ENCODE peak calls at places on chromosomes 3 and 15, in six cellular contexts. One of them, this sample, is unnamed.

GRCh38 chr3:12875857-12876451 is 34.6 kb upstream of the RPL32 start:
- DNase-seq in A549: no peak
- DNase-seq in K562: peak
- DNase-seq in endothelial cell of umbilical vein: peak
- DNase-seq in GM12878: no peak
- DNase-seq in HepG2: no peak
- DNase-seq in this sample: no peak

GRCh38 chr3:170606675-170607074 is 20.8 kb upstream of the SLC7A14 start:
- DNase-seq in A549: no peak
- DNase-seq in K562: no peak
- DNase-seq in endothelial cell of umbilical vein: no peak
- DNase-seq in GM12878: no peak
- DNase-seq in HepG2: no peak
- DNase-seq in this sample: no peak

GRCh38 chr15:68765602-68766368 is 54.9 kb downstream of the ANP32A start:
- DNase-seq in A549: no peak
- DNase-seq in K562: no peak
- DNase-seq in endothelial cell of umbilical vein: peak
- DNase-seq in GM12878: no peak
- DNase-seq in HepG2: no peak
- DNase-seq in this sample: no peak

GRCh38 chr3:149340310-149340933 is 7.0 kb upstream of the TM4SF18 start:
- DNase-seq in A549: peak
- DNase-seq in K562: no peak
- DNase-seq in endothelial cell of umbilical vein: peak
- DNase-seq in GM12878: no peak
- DNase-seq in HepG2: peak
- DNase-seq in this sample: no peak

GRCh38 chr3:115885621-115886020 is 262.3 kb downstream of the GAP43 start:
- DNase-seq in A549: no peak
- DNase-seq in K562: no peak
- DNase-seq in endothelial cell of umbilical vein: no peak
- DNase-seq in GM12878: no peak
- DNase-seq in HepG2: no peak
- DNase-seq in this sample: peak

GRCh38 chr3:112497897-112498548 is 1.2 kb downstream of the BTLA start:
- DNase-seq in A549: no peak
- DNase-seq in K562: no peak
- DNase-seq in endothelial cell of umbilical vein: no peak
- DNase-seq in GM12878: no peak
- DNase-seq in HepG2: no peak
- DNase-seq in this sample: no peak

GRCh38 chr3:128112406-128112968 is 11.1 kb downstream of the RUVBL1 start:
- DNase-seq in A549: peak
- DNase-seq in K562: no peak
- DNase-seq in endothelial cell of umbilical vein: peak
- DNase-seq in GM12878: peak
- DNase-seq in HepG2: no peak
- DNase-seq in this sample: no peak

GRCh38 chr3:41199866-41200668 is 762 bp downstream of the CTNNB1 start:
- DNase-seq in A549: no peak
- DNase-seq in K562: peak
- DNase-seq in endothelial cell of umbilical vein: peak
- DNase-seq in GM12878: no peak
- DNase-seq in HepG2: no peak
- DNase-seq in this sample: peak

GRCh38 chr3:12706504-12707253 is 42.8 kb upstream of the RAF1 start:
- DNase-seq in A549: peak
- DNase-seq in K562: peak
- DNase-seq in endothelial cell of umbilical vein: peak
- DNase-seq in GM12878: peak
- DNase-seq in HepG2: peak
- DNase-seq in this sample: peak

GRCh38 chr15:33864360-33865075 is 103.8 kb upstream of the CHRM5 start:
- DNase-seq in A549: no peak
- DNase-seq in K562: no peak
- DNase-seq in endothelial cell of umbilical vein: no peak
- DNase-seq in GM12878: no peak
- DNase-seq in HepG2: no peak
- DNase-seq in this sample: no peak

GRCh38 chr15:60390931-60391501 is 6.8 kb downstream of the ANXA2 start:
- DNase-seq in A549: peak
- DNase-seq in K562: no peak
- DNase-seq in endothelial cell of umbilical vein: peak
- DNase-seq in GM12878: no peak
- DNase-seq in HepG2: peak
- DNase-seq in this sample: peak

GRCh38 chr15:33068007-33068441 is 126.5 kb downstream of the FMN1 start:
- DNase-seq in A549: peak
- DNase-seq in K562: no peak
- DNase-seq in endothelial cell of umbilical vein: no peak
- DNase-seq in GM12878: no peak
- DNase-seq in HepG2: peak
- DNase-seq in this sample: peak

GRCh38 chr3:136955813-136956212 is 2.0 kb upstream of the IL20RB start:
- DNase-seq in A549: peak
- DNase-seq in K562: no peak
- DNase-seq in endothelial cell of umbilical vein: peak
- DNase-seq in GM12878: no peak
- DNase-seq in HepG2: peak
- DNase-seq in this sample: no peak

DNA sequence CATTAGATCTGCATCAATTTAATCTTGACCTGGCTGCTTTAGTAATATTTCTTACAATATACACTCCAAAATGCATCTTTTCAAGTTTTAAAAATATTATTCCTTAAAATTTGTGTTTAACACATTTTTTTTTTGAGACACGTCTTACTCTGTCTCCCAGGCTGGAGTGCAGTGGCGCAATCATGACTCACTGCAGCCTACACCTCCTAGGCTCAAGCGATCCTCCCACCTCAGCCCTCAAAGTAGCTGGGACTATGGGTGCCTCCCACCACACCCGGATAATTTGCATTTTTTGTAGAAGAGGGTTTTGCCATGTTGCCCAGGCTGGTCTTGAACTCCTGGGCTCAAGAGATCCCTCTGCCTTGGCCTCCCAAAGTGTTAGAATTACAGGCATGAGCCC is 73.6 kb downstream of the ETV5 start:
- DNase-seq in A549: no peak
- DNase-seq in K562: no peak
- DNase-seq in endothelial cell of umbilical vein: no peak
- DNase-seq in GM12878: no peak
- DNase-seq in HepG2: no peak
- DNase-seq in this sample: peak
- TF ChIP-seq MYC in A549: no peak
- TF ChIP-seq MYC in K562: no peak
- TF ChIP-seq MYC in endothelial cell of umbilical vein: no peak
- TF ChIP-seq MYC in GM12878: no peak
- TF ChIP-seq MYC in HepG2: no peak
- TF ChIP-seq MYC in this sample: no peak

DNA sequence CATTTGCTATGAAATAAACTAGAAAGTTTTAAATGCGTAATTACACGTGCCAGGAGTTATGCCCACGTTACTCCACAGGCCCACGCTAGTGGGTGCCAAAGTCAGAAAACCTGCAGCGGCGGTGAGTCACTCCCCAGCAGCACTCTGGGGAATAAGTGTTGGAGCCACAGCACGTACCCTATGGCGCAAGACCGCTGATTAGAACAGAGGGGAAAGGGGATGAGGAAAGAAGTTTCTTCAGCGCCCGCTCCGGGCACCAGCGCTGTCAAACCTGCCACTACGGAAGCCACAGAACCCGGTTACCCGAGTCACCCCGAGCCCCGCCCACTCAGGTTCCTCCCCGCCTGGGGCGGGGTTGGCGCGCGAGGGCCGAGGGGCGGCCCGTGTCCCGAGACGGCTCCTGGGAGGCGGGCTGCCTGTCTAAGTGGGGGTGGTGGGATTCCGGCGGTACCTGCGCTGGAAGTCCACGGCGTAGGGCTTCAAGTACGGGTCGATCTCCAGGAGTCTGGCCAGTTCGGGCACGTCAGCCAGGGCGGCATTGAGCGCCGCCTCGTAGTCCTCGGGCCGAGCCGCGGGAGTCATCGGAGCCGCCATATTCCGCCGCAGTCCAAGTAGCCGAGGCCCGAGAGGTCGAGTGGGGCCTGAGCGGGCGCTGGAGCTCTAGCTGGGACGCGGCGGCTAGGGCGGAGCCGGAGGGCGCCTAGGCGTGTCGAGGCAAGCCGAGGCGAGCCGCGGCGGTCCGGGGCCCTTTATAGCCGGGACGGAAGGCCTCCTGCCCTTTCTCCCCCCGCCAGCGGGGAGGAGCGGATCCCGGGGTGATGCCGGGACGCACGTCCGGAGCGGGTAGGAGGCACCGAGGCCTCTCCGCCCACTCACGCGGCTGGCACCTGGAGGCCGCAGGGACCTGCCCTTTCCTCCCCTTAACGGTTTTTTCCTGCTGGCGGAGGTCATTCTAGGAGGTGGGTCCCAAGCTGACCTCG is at the start of gene GBE1:
- DNase-seq in A549: peak
- DNase-seq in K562: peak
- DNase-seq in endothelial cell of umbilical vein: peak
- DNase-seq in GM12878: peak
- DNase-seq in HepG2: peak
- DNase-seq in this sample: peak
- TF ChIP-seq POLR2A in A549: peak
- TF ChIP-seq POLR2A in K562: peak
- TF ChIP-seq POLR2A in endothelial cell of umbilical vein: peak
- TF ChIP-seq POLR2A in GM12878: peak
- TF ChIP-seq POLR2A in HepG2: peak
- TF ChIP-seq POLR2A in this sample: peak

GRCh38 chr15:48823237-48823636 is 12.4 kb upstream of the CEP152 start:
- DNase-seq in A549: no peak
- DNase-seq in K562: no peak
- DNase-seq in endothelial cell of umbilical vein: no peak
- DNase-seq in GM12878: no peak
- DNase-seq in HepG2: no peak
- DNase-seq in this sample: no peak
- TF ChIP-seq CTCF in A549: no peak
- TF ChIP-seq CTCF in K562: no peak
- TF ChIP-seq CTCF in endothelial cell of umbilical vein: no peak
- TF ChIP-seq CTCF in GM12878: no peak
- TF ChIP-seq CTCF in HepG2: no peak
- TF ChIP-seq CTCF in this sample: no peak

GRCh38 chr3:77189684-77190083 is 149.8 kb downstream of the ROBO2 start:
- DNase-seq in A549: no peak
- DNase-seq in K562: no peak
- DNase-seq in endothelial cell of umbilical vein: no peak
- DNase-seq in GM12878: no peak
- DNase-seq in HepG2: no peak
- DNase-seq in this sample: no peak

GRCh38 chr3:77186319-77186718 is 146.4 kb downstream of the ROBO2 start:
- DNase-seq in A549: no peak
- DNase-seq in K562: no peak
- DNase-seq in endothelial cell of umbilical vein: no peak
- DNase-seq in GM12878: no peak
- DNase-seq in HepG2: no peak
- DNase-seq in this sample: no peak

GRCh38 chr3:77188210-77188609 is 148.3 kb downstream of the ROBO2 start:
- DNase-seq in A549: no peak
- DNase-seq in K562: no peak
- DNase-seq in endothelial cell of umbilical vein: no peak
- DNase-seq in GM12878: no peak
- DNase-seq in HepG2: no peak
- DNase-seq in this sample: no peak

GRCh38 chr3:77189258-77189657 is 149.4 kb downstream of the ROBO2 start:
- DNase-seq in A549: no peak
- DNase-seq in K562: no peak
- DNase-seq in endothelial cell of umbilical vein: no peak
- DNase-seq in GM12878: no peak
- DNase-seq in HepG2: no peak
- DNase-seq in this sample: no peak

DNA sequence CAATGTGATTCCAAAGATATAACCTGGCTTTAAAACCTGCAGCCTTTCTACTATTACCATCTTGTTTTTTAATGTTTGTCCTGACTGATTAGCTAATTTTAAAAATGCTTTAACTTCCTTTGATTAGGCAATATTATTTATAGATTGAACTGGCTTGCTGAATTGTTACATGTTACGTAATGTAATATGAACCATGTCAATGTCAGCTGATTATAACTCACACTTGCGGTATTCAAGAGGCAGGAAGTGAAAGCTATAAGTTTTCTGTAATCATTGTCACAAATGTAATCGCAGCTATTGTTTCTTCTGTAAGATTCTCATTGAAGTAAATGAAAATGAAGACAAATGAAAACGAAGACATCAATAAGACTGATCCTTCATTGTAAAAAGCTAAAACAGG is 146.8 kb downstream of the ROBO2 start:
- DNase-seq in A549: no peak
- DNase-seq in K562: no peak
- DNase-seq in endothelial cell of umbilical vein: no peak
- DNase-seq in GM12878: no peak
- DNase-seq in HepG2: no peak
- DNase-seq in this sample: no peak
- TF ChIP-seq MYC in A549: no peak
- TF ChIP-seq MYC in K562: no peak
- TF ChIP-seq MYC in endothelial cell of umbilical vein: no peak
- TF ChIP-seq MYC in GM12878: no peak
- TF ChIP-seq MYC in HepG2: no peak
- TF ChIP-seq MYC in this sample: no peak

DNA sequence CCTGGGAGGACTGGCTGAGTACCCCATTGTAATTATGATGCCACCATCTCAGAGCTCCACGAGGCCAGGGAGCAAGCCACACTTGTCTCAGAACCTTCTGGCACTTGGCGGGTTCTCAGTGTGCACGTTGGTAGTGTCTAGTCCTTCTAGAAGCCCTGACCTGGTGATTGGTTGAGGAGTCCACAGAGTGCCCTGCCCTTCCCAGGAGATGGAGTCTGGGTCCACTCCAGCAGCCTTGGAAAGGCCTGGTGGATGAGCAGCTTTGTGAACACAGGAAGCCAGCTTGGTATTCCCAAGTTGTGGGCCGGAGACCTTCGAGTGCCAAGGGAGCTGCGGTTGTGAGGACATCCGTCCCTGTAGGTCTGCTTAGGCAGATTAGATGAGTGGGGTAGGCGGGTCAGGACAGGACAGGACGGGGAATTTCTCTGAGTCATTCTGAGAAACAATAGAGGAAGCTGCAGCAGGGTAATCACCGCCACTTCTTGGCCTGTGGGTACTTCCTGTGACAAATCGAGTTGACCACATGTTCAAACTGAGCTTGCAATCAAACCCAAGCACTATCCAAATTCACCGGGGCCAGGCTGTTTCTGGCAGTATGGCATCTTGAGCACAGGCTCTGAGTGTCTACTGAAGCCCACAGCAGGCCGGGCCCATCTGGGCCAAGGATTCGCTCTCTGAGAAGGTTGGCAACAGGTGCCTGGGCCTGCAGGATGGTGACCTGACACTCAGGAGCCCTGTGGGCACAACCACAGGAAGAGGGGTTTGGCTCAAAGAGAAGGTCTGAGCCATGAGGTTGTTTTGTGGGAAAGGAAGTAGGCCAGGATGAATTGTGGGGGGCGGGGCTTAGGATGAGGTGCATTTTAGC is 71.5 kb upstream of the PLXNA1 start:
- DNase-seq in A549: peak
- DNase-seq in K562: peak
- DNase-seq in endothelial cell of umbilical vein: peak
- DNase-seq in GM12878: peak
- DNase-seq in HepG2: peak
- DNase-seq in this sample: peak
- TF ChIP-seq POLR2A in A549: no peak
- TF ChIP-seq POLR2A in K562: no peak
- TF ChIP-seq POLR2A in endothelial cell of umbilical vein: peak
- TF ChIP-seq POLR2A in GM12878: peak
- TF ChIP-seq POLR2A in HepG2: no peak
- TF ChIP-seq POLR2A in this sample: no peak

This sample was measured in NB4.